ENCODE peak calls at places on chromosomes 13 and 19, in four cellular contexts. E is stromal cell of bone marrow, Y is neural crest cell, M is GOT3. L is an unnamed sample.

GRCh38 chr19:19406878-19407639 is 1.6 kb downstream of the GATAD2A start:
- DNase-seq in E (no peak), Y (no peak), M (no peak), L (no peak)

GRCh38 chr19:5452594-5453565 is 2.3 kb upstream of the ZNRF4 start:
- DNase-seq in E (no peak), Y (no peak), M (no peak), L (no peak)

GRCh38 chr19:50266896-50267295 is 62.3 kb downstream of the KCNC3 start:
- DNase-seq in E (no peak), Y (no peak), M (no peak), L (no peak)

GRCh38 chr13:38753878-38754277 is 67.0 kb downstream of the FREM2 start:
- DNase-seq in E (no peak), Y (no peak), M (no peak), L (no peak)

GRCh38 chr13:41654800-41655199 is 197.4 kb downstream of the RGCC start:
- DNase-seq in E (no peak), Y (no peak), M (no peak), L (no peak)

GRCh38 chr19:19176950-19177349 is 6.9 kb upstream of the MEF2B start:
- DNase-seq in E (no peak), Y (no peak), M (no peak), L (no peak)

GRCh38 chr13:42047561-42048322 is 706 bp upstream of the DGKH start:
- DNase-seq in E (peak), Y (peak), M (no peak), L (peak)

GRCh38 chr13:105127732-105128131 is 1407.7 kb downstream of the EFNB2 start:
- DNase-seq in E (no peak), Y (no peak), M (no peak), L (no peak)

GRCh38 chr19:13846533-13847032 is 30.4 kb upstream of the NANOS3 start:
- DNase-seq in E (peak), Y (peak), M (peak), L (peak)

GRCh38 chr13:79562557-79562956 is 81.6 kb downstream of the NDFIP2 start:
- DNase-seq in E (no peak), Y (no peak), M (no peak), L (no peak)

GRCh38 chr19:867301-867793 is 7.9 kb downstream of the CFD start:
- DNase-seq in E (no peak), Y (no peak), M (no peak), L (no peak)

GRCh38 chr19:39046037-39046821 is 13.9 kb upstream of the FBXO27 start:
- DNase-seq in E (no peak), Y (no peak), M (no peak), L (no peak)